ENCODE peak calls at places on chromosomes 6 and 20, in nine cellular contexts. J, B, M, W, C, H, Y, Q and I are unnamed samples.

GRCh38 chr6:140537211-140537610 is 1162.8 kb upstream of the CITED2 start:
- DNase-seq in J (no peak), C (no peak), H (no peak), W (no peak), Q (peak; percentile 18), B (peak; percentile 18), Y (no peak), M (no peak), I (no peak)

GRCh38 chr20:52076164-52076563 is 115.4 kb downstream of the ZFP64 start:
- DNase-seq in Y (no peak), W (no peak), H (no peak), M (no peak), B (no peak), J (no peak), Q (peak; percentile 20), C (peak; percentile 22), I (no peak)

GRCh38 chr6:34517461-34517868 is 38.7 kb downstream of the SPDEF start:
- DNase-seq in C (no peak), W (no peak), B (no peak), Q (no peak), H (no peak), J (no peak), Y (no peak), M (no peak), I (no peak)

GRCh38 chr6:45592991-45593390 is 215.3 kb upstream of the SUPT3H start:
- DNase-seq in W (no peak), B (no peak), Q (no peak), J (no peak), Y (no peak), C (no peak), H (no peak), M (no peak), I (peak; percentile 24)

GRCh38 chr6:106995640-106996039 is 21.1 kb upstream of the CD24 start:
- DNase-seq in H (no peak), J (no peak), W (no peak), B (no peak), Q (no peak), C (no peak), M (no peak), Y (no peak), I (no peak)

GRCh38 chr20:35248641-35249475 is 22.4 kb downstream of the MMP24 start:
- DNase-seq in C (no peak), W (no peak), Y (no peak), B (no peak), H (no peak), J (no peak), Q (no peak), M (no peak), I (no peak)

GRCh38 chr20:10863337-10864060 is 189.7 kb upstream of the JAG1 start:
- DNase-seq in B (peak; percentile 57), J (no peak), M (no peak), C (peak; percentile 79), H (no peak), W (no peak), Q (peak; percentile 95), Y (no peak), I (no peak)

GRCh38 chr6:131923356-131923755 is 27.8 kb downstream of the CCN2 start:
- DNase-seq in B (peak; percentile 78), W (no peak), M (peak; percentile 84), C (peak; percentile 37), H (no peak), J (no peak), Y (peak; percentile 85), Q (peak; percentile 72), I (peak; percentile 69)

GRCh38 chr6:144768676-144769599 is 483.8 kb downstream of the UTRN start:
- DNase-seq in W (no peak), Q (no peak), H (no peak), J (no peak), Y (no peak), M (no peak), C (no peak), B (no peak), I (no peak)

GRCh38 chr20:10758446-10758845 is 84.6 kb upstream of the JAG1 start:
- DNase-seq in C (no peak), Q (no peak), W (no peak), Y (no peak), H (no peak), B (peak; percentile 17), M (no peak), J (no peak), I (no peak)

GRCh38 chr6:17504005-17504404 is 96.1 kb upstream of the FAM8A1 start:
- DNase-seq in C (no peak), M (no peak), J (no peak), Q (no peak), W (no peak), Y (no peak), H (no peak), B (no peak), I (no peak)

GRCh38 chr6:38404900-38405556 is 234.7 kb downstream of the BTBD9 start:
- DNase-seq in M (no peak), Q (peak; percentile 37), Y (no peak), J (no peak), C (no peak), W (no peak), B (peak; percentile 29), H (no peak), I (no peak)

GRCh38 chr6:30450908-30451818 is 38.1 kb upstream of the HLA-E start:
- DNase-seq in M (no peak), H (peak; percentile 59), Q (peak; percentile 54), C (peak; percentile 56), B (no peak), J (no peak), Y (peak; percentile 31), W (peak; percentile 41), I (no peak)

DNA sequence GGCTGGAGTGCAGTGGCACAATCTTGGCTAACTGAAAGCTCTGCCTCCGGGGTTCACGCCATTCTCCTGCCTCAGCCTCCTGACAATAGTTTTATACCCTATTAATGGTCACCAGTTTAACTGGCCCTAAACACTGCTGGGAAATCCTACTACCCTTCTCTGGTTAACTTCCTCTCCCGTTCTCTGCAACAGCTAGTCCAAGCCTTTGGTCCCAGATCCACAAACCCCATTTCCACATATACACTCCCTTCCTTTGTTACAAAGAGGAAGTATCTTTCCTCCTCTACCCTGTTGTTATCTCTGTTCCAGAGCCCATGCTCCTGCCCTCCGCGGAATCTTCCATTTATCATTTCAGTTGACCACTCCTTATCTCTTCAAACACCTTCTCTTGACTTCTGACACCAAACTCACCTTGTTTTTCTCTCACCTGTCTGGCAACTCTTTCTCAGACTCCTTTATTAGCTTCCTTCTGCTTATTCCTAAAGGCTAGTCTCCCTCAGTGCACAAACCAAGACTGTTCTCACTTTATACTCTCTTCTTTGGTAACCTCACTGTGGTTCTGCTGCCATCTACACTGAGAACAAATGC is 25.0 kb upstream of the TBC1D22B start:
- DNase-seq in C (no peak), B (no peak), H (no peak), M (no peak), W (no peak), Q (no peak), Y (no peak), J (no peak), I (no peak)
- TF ChIP-seq CTCF in C (no peak), B (no peak), H (no peak), M (no peak), W (no peak), Q (no peak), Y (no peak), J (no peak), I (no peak)

GRCh38 chr20:50412069-50412468 is 98.1 kb upstream of the PTPN1 start:
- DNase-seq in J (no peak), Q (no peak), B (no peak), W (no peak), H (no peak), C (no peak), Y (no peak), M (no peak), I (no peak)
- H3K4me3 ChIP-seq in J (no peak overlapping the region), Q (no peak overlapping the region), B (no peak overlapping the region), W (no peak overlapping the region), H (no peak overlapping the region), C (no peak overlapping the region), Y (no peak overlapping the region), M (no peak overlapping the region), I (no peak overlapping the region)

DNA sequence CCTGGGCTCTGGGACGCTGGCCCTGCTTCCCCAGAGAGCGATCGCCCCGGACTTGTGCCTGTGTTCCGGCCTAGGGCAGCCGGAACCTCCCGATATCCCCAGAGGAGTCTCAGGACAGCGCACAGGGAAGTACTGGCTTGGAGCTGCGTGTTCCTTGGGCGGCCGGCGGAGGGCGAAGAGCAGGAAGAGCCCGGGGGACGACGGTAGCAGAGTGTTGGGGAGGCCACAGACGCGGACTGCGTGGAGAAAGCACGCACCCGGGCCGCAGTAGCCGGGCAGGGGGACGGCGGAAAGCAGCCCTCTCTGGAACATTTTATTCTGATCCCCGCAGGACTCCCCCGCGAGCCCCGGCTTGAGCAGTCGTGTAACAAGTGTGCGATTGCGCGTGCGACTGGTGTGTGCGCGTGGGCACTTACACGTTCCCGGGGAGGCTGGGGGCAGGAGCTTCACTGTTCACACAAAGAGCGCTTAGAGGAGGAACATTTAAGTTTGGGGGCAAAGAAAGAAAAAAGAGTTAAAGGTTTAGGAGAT is 36.1 kb downstream of the NCR2 start:
- DNase-seq in C (peak; percentile 52), H (peak; percentile 55), M (no peak), Q (peak; percentile 25), B (no peak), J (no peak), W (no peak), Y (peak; percentile 86), I (peak; percentile 41)
- TF ChIP-seq CTCF in C (peak; percentile 65), H (peak; percentile 8), M (no peak), Q (peak; percentile 28), B (no peak), J (peak; percentile 23), W (no peak), Y (peak; percentile 48), I (no peak)

GRCh38 chr20:58853976-58854637 is 1.6 kb downstream of the GNAS start:
- DNase-seq in Q (no peak), C (no peak), Y (peak; percentile 41), W (no peak), M (no peak), B (no peak), J (no peak), H (no peak), I (no peak)
- H3K4me3 ChIP-seq in Q (no peak overlapping the region), C (no peak overlapping the region), Y (peak overlapping the region; percentile 41), W (no peak overlapping the region), M (no peak overlapping the region), B (no peak overlapping the region), J (peak overlapping the region; percentile 26), H (no peak overlapping the region), I (no peak overlapping the region)

GRCh38 chr6:20310185-20310584 is 91.5 kb upstream of the E2F3 start:
- DNase-seq in Y (no peak), J (no peak), C (no peak), B (no peak), M (no peak), Q (no peak), W (no peak), H (no peak), I (no peak)

GRCh38 chr6:20301256-20301655 is 89.0 kb upstream of the MBOAT1 start:
- DNase-seq in Q (no peak), Y (no peak), H (no peak), M (no peak), B (no peak), W (no peak), J (no peak), C (no peak), I (no peak)

GRCh38 chr6:20302168-20302567 is 89.9 kb upstream of the MBOAT1 start:
- DNase-seq in M (no peak), H (no peak), Y (no peak), C (no peak), Q (no peak), W (no peak), J (no peak), B (no peak), I (no peak)

GRCh38 chr6:20302702-20303251 is 90.5 kb upstream of the MBOAT1 start:
- DNase-seq in C (peak; percentile 7), Q (no peak), Y (no peak), H (no peak), W (no peak), B (no peak), J (no peak), M (no peak), I (no peak)

GRCh38 chr6:20306491-20306890 is 94.2 kb upstream of the MBOAT1 start:
- DNase-seq in H (no peak), M (no peak), W (no peak), B (no peak), Q (no peak), J (no peak), Y (peak; percentile 7), C (no peak), I (no peak)
- TF ChIP-seq CTCF in H (no peak), M (no peak), W (no peak), B (no peak), Q (no peak), J (no peak), Y (peak; percentile 22), C (no peak), I (no peak)